ENCODE peak calls at places on chromosomes 6 and 20, in eight cellular contexts. M, H, T, R, A, P, N and J are unnamed samples.

GRCh38 chr20:11431613-11432012 is 486.1 kb upstream of the BTBD3 start:
- DNase-seq in R (no peak), T (no peak), P (no peak), N (no peak), M (no peak), A (peak; percentile 78), H (no peak), J (no peak)

GRCh38 chr20:10632681-10633509 is 40.9 kb downstream of the JAG1 start:
- DNase-seq in R (no peak), P (no peak), M (no peak), T (no peak), A (no peak), H (no peak), N (no peak), J (no peak)

GRCh38 chr6:52931351-52931750 is 21.9 kb upstream of the GSTA3 start:
- DNase-seq in A (no peak), R (no peak), T (no peak), M (no peak), N (no peak), P (no peak), H (no peak), J (peak; percentile 73)

GRCh38 chr6:57044568-57044967 is 1.9 kb upstream of the KIAA1586 start:
- DNase-seq in N (no peak), A (no peak), H (no peak), P (no peak), R (no peak), M (no peak), T (no peak), J (no peak)

GRCh38 chr6:154928325-154928922 is 66.7 kb upstream of the TIAM2 start:
- DNase-seq in A (peak; percentile 83), N (peak; percentile 91), R (peak; percentile 49), M (peak; percentile 76), H (peak; percentile 87), P (peak; percentile 62), T (peak; percentile 80), J (peak; percentile 93)

GRCh38 chr6:155528982-155529453 is 73.4 kb upstream of the NOX3 start:
- DNase-seq in H (no peak), T (peak; percentile 45), P (no peak), R (no peak), N (peak; percentile 57), A (peak; percentile 93), M (peak; percentile 67), J (no peak)

GRCh38 chr6:43026365-43026764 is 4.9 kb downstream of the RRP36 start:
- DNase-seq in T (no peak), M (no peak), H (no peak), R (no peak), P (no peak), A (no peak), N (no peak), J (no peak)

GRCh38 chr6:33064723-33065122 is 8.7 kb downstream of the HLA-DPA1 start:
- DNase-seq in R (no peak), P (no peak), N (peak; percentile 25), A (no peak), T (no peak), H (no peak), M (no peak), J (no peak)

GRCh38 chr6:154112181-154112809 is 73.3 kb downstream of the OPRM1 start:
- DNase-seq in A (peak; percentile 6), H (no peak), T (no peak), N (no peak), R (no peak), M (peak; percentile 80), P (no peak), J (no peak)

GRCh38 chr20:48945840-48946514 is 24.5 kb downstream of the ARFGEF2 start:
- DNase-seq in N (peak; percentile 54), H (no peak), R (peak; percentile 81), T (no peak), A (peak; percentile 58), M (peak; percentile 99), P (no peak), J (no peak)

GRCh38 chr6:100283288-100283687 is 181.4 kb downstream of the SIM1 start:
- DNase-seq in M (peak; percentile 84), N (peak; percentile 8), H (peak; percentile 9), A (peak; percentile 78), T (no peak), P (no peak), R (peak; percentile 75), J (peak; percentile 47)

GRCh38 chr6:35019831-35020230 is 121.3 kb downstream of the TCP11 start:
- DNase-seq in H (no peak), T (no peak), A (no peak), R (no peak), N (no peak), P (no peak), M (no peak), J (no peak)
- H3K4me3 ChIP-seq in H (no peak overlapping the region), T (no peak overlapping the region), A (no peak overlapping the region), R (no peak overlapping the region), N (no peak overlapping the region), P (no peak overlapping the region), M (no peak overlapping the region), J (no peak overlapping the region)

DNA sequence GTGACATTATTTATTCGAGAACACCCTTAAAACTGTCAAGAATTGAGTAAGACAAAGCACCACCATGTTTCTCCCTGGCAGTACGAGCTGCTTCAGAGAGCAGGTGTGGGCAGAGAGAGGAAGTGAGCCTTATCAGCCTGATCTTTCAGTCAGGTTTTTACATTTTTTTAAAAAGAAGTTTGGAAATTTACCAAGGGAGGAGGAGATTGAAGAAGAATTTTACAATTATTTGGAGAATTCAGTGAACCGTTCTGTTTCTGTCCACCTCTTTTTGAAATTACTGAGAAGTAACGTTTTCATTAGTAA is 75.5 kb downstream of the ZDHHC14 start:
- DNase-seq in P (no peak), M (no peak), T (no peak), N (no peak), H (no peak), R (no peak), A (no peak), J (no peak)
- H3K4me2 ChIP-seq in P (no peak overlapping the region), M (no peak overlapping the region), T (no peak overlapping the region), N (no peak overlapping the region), H (no peak overlapping the region), R (no peak overlapping the region), A (no peak overlapping the region), J (no peak overlapping the region)

DNA sequence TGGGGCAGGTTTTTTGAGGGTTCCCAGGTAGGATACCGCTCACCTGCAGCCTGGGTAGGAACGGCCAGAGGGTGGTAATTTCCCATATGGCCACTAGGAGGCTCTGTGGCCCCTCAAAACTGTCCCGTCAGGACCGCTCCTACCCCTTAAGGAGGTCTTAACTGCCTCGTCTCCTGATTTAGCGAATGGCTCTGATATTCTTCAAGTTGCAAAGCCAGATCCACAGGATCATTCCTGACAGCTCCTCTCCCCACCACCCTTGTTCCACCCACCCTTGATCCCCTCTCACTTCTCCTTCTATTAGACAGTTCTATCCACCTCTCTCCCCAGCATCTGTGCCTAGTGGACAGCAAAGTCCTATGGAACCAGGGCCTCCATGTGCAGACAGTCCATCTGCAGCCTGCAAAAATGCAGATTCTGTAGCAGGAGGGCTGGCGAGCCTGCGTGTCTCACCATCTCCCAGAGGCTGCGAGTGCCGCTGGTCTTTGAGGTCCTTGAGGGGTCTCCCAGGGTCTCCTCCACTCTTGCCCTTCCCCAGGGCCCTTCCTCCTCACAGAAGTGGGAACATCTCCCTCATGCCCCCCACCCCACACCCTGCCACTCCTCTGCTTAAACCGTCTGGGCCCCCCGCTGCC is 34.3 kb upstream of the ZBP1 start:
- DNase-seq in A (peak; percentile 58), N (peak; percentile 76), M (peak; percentile 79), H (peak; percentile 79), P (peak; percentile 93), R (peak; percentile 23), T (peak; percentile 78), J (peak; percentile 82)
- TF ChIP-seq EZH2phosphoT487 in A (no peak), N (no peak), M (no peak), H (no peak), P (no peak), R (no peak), T (no peak), J (no peak)

DNA sequence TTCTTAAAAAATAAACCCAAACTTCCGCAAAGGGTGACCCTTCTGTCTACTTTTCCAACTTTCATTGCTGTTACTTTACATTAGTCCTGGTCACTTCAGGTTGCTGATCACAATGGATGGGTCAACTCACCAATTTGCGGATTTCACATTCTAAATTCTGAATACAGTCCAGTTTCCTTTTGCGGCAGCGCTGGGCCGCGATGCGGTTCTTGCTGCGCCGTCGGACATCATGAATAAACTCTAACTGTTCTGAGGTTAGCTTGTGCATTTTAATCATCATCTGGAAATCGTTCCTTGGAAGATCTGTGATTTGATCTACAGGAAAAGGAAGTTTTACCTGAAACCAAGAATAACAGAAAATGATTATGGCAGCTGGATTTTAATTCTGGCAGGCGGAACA is 43.7 kb downstream of the GJA10 start:
- DNase-seq in R (no peak), M (no peak), A (no peak), N (no peak), P (no peak), T (no peak), H (no peak), J (no peak)
- H3K4me3 ChIP-seq in R (no peak overlapping the region), M (no peak overlapping the region), A (no peak overlapping the region), N (no peak overlapping the region), P (no peak overlapping the region), T (no peak overlapping the region), H (no peak overlapping the region), J (no peak overlapping the region)